ENCODE peak calls at places on chromosome 7, in five cellular contexts. V is foreskin fibroblast, N is kidney epithelial cell, J is esophagus squamous epithelium, Y is fibroblast of the aortic adventitia. T is an unnamed sample.
A peak's percentile ranks its signal among the peaks of the same experiment; 100 is the strongest.

GRCh38 chr7:157676001-157676400 is 339.2 kb downstream of the DNAJB6 start:
- DNase-seq in V (no peak), N (no peak), J (no peak), Y (no peak), T (no peak)

GRCh38 chr7:108459922-108460551 is 3.8 kb upstream of the NRCAM start:
- DNase-seq in V (peak; percentile 61), N (no peak), J (no peak), Y (peak; percentile 56), T (no peak)

GRCh38 chr7:80583901-80584300 is 54.5 kb upstream of the CD36 start:
- DNase-seq in V (peak; percentile 69), N (no peak), J (no peak), Y (peak; percentile 58), T (no peak)

GRCh38 chr7:66399566-66399965 is 194.4 kb downstream of the TPST1 start:
- DNase-seq in V (peak; percentile 42), N (no peak), J (no peak), Y (no peak), T (no peak)

GRCh38 chr7:107860981-107861652 is 29.9 kb upstream of the DLD start:
- DNase-seq in V (peak; percentile 18), N (peak; percentile 25), J (no peak), Y (peak; percentile 32), T (no peak)

GRCh38 chr7:150927157-150927953 is 50.8 kb downstream of the KCNH2 start:
- DNase-seq in V (no peak), N (no peak), J (no peak), Y (no peak), T (no peak)

GRCh38 chr7:35416568-35416967 is 162.7 kb upstream of the TBX20 start:
- DNase-seq in V (no peak), N (no peak), J (no peak), Y (no peak), T (no peak)

GRCh38 chr7:106143711-106144347 is 31.7 kb upstream of the SYPL1 start:
- DNase-seq in V (no peak), N (no peak), J (no peak), Y (no peak), T (no peak)

GRCh38 chr7:134514663-134515062 is 12.7 kb upstream of the AKR1B10 start:
- DNase-seq in V (peak; percentile 89), N (no peak), J (no peak), Y (peak; percentile 90), T (peak; percentile 54)

GRCh38 chr7:139798221-139798620 is 20.4 kb upstream of the HIPK2 start:
- DNase-seq in V (no peak), N (no peak), J (no peak), Y (no peak), T (no peak)

GRCh38 chr7:36360244-36360643 is 29.4 kb upstream of the ANLN start:
- DNase-seq in V (no peak), N (no peak), J (no peak), Y (no peak), T (no peak)

GRCh38 chr7:98399462-98399861 is 1.4 kb downstream of the BAIAP2L1 start:
- DNase-seq in V (peak; percentile 53), N (no peak), J (no peak), Y (peak; percentile 35), T (no peak)

GRCh38 chr7:116948934-116949333 is 4.4 kb upstream of the ST7 start:
- DNase-seq in V (no peak), N (no peak), J (no peak), Y (no peak), T (no peak)

GRCh38 chr7:43164757-43165156 is 52.3 kb downstream of the HECW1 start:
- DNase-seq in V (peak; percentile 97), N (peak; percentile 70), J (no peak), Y (peak; percentile 92), T (no peak)

GRCh38 chr7:33998487-33998886 is 93.1 kb downstream of the BMPER start:
- DNase-seq in V (no peak), N (no peak), J (no peak), Y (peak; percentile 83), T (no peak)

GRCh38 chr7:75695036-75695435 is 43.7 kb downstream of the HIP1 start:
- DNase-seq in V (no peak), N (no peak), J (no peak), Y (no peak), T (no peak)

GRCh38 chr7:130303127-130303526 is 10.2 kb downstream of the CPA4 start:
- DNase-seq in V (no peak), N (no peak), J (no peak), Y (no peak), T (no peak)

GRCh38 chr7:114370177-114370576 is 44.4 kb upstream of the FOXP2 start:
- DNase-seq in V (no peak), N (no peak), J (no peak), Y (no peak), T (no peak)

GRCh38 chr7:24740821-24741220 is 16.4 kb downstream of the GSDME start:
- DNase-seq in V (no peak), N (no peak), J (no peak), Y (no peak), T (no peak)

GRCh38 chr7:112990619-112991018 is 96.0 kb downstream of the GPR85 start:
- DNase-seq in V (peak; percentile 51), N (no peak), J (no peak), Y (no peak), T (no peak)

GRCh38 chr7:30778246-30779025 is 7.2 kb downstream of the MINDY4 start:
- DNase-seq in V (peak; percentile 79), N (no peak), J (no peak), Y (peak; percentile 66), T (no peak)

GRCh38 chr7:48028937-48029336 is at the start of gene SUN3:
- DNase-seq in V (no peak), N (no peak), J (no peak), Y (no peak), T (no peak)

GRCh38 chr7:108103566-108104298 is 26.4 kb downstream of the LAMB4 start:
- DNase-seq in V (peak; percentile 74), N (no peak), J (no peak), Y (peak; percentile 48), T (no peak)

GRCh38 chr7:104979167-104979841 is 34.7 kb upstream of the KMT2E start:
- DNase-seq in V (peak; percentile 84), N (no peak), J (no peak), Y (peak; percentile 85), T (no peak)

GRCh38 chr7:110921478-110922210 is 169.3 kb upstream of the LRRN3 start:
- DNase-seq in V (peak; percentile 70), N (no peak), J (no peak), Y (peak; percentile 44), T (no peak)

GRCh38 chr7:36962367-36962766 is 238.1 kb upstream of the AOAH start:
- DNase-seq in V (no peak), N (peak; percentile 21), J (no peak), Y (no peak), T (no peak)

GRCh38 chr7:55071411-55072188 is 52.8 kb downstream of the EGFR start:
- DNase-seq in V (no peak), N (no peak), J (no peak), Y (peak; percentile 78), T (no peak)

GRCh38 chr7:144256112-144256511 is 8.5 kb downstream of the OR2A7 start:
- DNase-seq in V (no peak), N (no peak), J (no peak), Y (peak; percentile 37), T (no peak)

GRCh38 chr7:132386249-132386681 is 190.0 kb downstream of the PLXNA4 start:
- DNase-seq in V (no peak), N (no peak), J (no peak), Y (peak; percentile 66), T (no peak)

GRCh38 chr7:154911862-154912261 is 91.1 kb downstream of the PAXIP1 start:
- DNase-seq in V (no peak), N (no peak), J (no peak), Y (no peak), T (no peak)

GRCh38 chr7:99002146-99002826 is 124.0 kb downstream of the TRRAP start:
- DNase-seq in V (no peak), N (no peak), J (no peak), Y (no peak), T (no peak)

GRCh38 chr7:46811529-46811928 is 770.4 kb downstream of the TNS3 start:
- DNase-seq in V (peak; percentile 95), N (peak; percentile 82), J (no peak), Y (peak; percentile 95), T (no peak)

GRCh38 chr7:128215281-128215680 is 25.8 kb upstream of the LEP start:
- DNase-seq in V (peak; percentile 72), N (no peak), J (no peak), Y (peak; percentile 79), T (no peak)

GRCh38 chr7:29987083-29987482 is 2.5 kb downstream of the SCRN1 start:
- DNase-seq in V (peak; percentile 72), N (peak; percentile 10), J (no peak), Y (peak; percentile 17), T (no peak)

GRCh38 chr7:38368191-38368605 is 94.8 kb upstream of the TARP start:
- DNase-seq in V (peak; percentile 65), N (peak; percentile 19), J (no peak), Y (peak; percentile 50), T (peak; percentile 73)

GRCh38 chr7:90211391-90212148 is at the start of gene STEAP2:
- DNase-seq in V (peak; percentile 98), N (peak; percentile 52), J (peak; percentile 20), Y (peak; percentile 91), T (no peak)

GRCh38 chr7:952548-953441 is 1.7 kb downstream of the ADAP1 start:
- DNase-seq in V (no peak), N (no peak), J (no peak), Y (no peak), T (no peak)
- H3K4me3 ChIP-seq in V (no peak overlapping the region), N (no peak overlapping the region), J (peak overlapping the region; percentile 54), Y (no peak overlapping the region), T (no peak overlapping the region)

DNA sequence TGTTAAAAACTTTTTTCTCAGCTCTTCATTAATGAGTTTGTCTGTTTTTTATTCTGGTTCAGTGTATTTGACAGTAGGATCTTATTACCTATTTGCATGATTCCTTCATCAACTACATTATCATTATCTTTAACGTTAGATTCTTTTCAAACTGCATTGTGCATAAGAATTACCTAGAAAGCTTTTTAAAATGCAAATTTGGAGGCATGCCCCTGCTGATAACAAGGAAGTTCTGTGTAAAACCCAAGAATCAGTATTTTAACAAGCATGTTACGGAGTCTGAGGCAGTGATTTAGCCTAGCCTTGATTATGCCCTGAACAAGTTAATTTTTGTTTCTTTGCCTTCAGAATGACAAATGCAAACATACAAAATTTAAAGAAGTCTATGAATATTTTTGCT is 14.2 kb downstream of the AHR start:
- DNase-seq in V (no peak), N (no peak), J (no peak), Y (no peak), T (no peak)
- H3K4me3 ChIP-seq in V (no peak overlapping the region), N (no peak overlapping the region), J (no peak overlapping the region), Y (no peak overlapping the region), T (no peak overlapping the region)

GRCh38 chr7:137999496-138000080 is 2.3 kb downstream of the CREB3L2 start:
- DNase-seq in V (peak; percentile 48), N (no peak), J (no peak), Y (no peak), T (no peak)
- H3K4me3 ChIP-seq in V (peak overlapping the region; percentile 96), N (no peak overlapping the region), J (peak overlapping the region; percentile 100), Y (peak overlapping the region; percentile 96), T (no peak overlapping the region)

DNA sequence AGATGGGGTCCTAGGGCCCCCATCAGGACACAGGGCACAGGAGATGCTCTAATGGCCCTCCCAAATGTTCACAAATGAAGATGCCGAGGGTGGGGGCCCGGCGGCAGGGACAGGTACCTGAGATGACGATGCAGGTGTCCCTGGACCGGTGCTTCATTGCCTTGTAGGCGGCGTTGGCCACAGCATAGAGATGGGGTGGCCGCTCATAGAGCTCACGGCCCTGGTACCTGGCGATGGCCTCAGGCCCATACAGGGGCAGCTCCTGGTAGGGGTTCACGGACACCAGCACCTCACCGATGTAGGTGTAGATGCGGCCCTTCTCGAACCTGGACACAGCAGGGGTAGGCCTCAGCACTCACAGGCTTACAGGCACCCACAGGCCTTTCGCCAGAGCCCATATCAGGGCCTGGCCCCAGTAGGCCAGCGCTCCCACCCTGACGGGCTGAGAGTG is 2.0 kb downstream of the MYO1G start:
- DNase-seq in V (no peak), N (no peak), J (no peak), Y (no peak), T (no peak)
- H3K4me3 ChIP-seq in V (no peak overlapping the region), N (no peak overlapping the region), J (peak overlapping the region; percentile 28), Y (no peak overlapping the region), T (peak overlapping the region; percentile 91)

T was measured in CD8-positive, alpha-beta memory T cell.